ENCODE peak calls at places on chromosomes 7 and 10, in seven cellular contexts. X, F, B, E, A, T and I are unnamed samples.
A peak's percentile ranks its signal among the peaks of the same experiment; 100 is the strongest.

GRCh38 chr10:80104066-80104926 is 25.8 kb downstream of the TMEM254 start:
- DNase-seq in X (no peak), F (peak; percentile 38), B (peak; percentile 4), E (peak; percentile 90), A (no peak), T (no peak), I (no peak)

GRCh38 chr10:3312403-3312802 is 139.8 kb upstream of the PITRM1 start:
- DNase-seq in X (no peak), F (no peak), B (no peak), E (no peak), A (no peak), T (no peak), I (no peak)

GRCh38 chr7:749121-749520 is 22.0 kb upstream of the PRKAR1B start:
- DNase-seq in X (peak; percentile 96), F (no peak), B (no peak), E (no peak), A (no peak), T (no peak), I (no peak)

GRCh38 chr10:130729876-130730275 is 581.6 kb downstream of the TCERG1L start:
- DNase-seq in X (no peak), F (no peak), B (no peak), E (no peak), A (no peak), T (no peak), I (no peak)

GRCh38 chr7:25720427-25720826 is 431.6 kb upstream of the NFE2L3 start:
- DNase-seq in X (peak; percentile 60), F (peak; percentile 7), B (no peak), E (peak; percentile 2), A (no peak), T (no peak), I (peak; percentile 37)

GRCh38 chr7:46900312-46901263 is 681.3 kb downstream of the TNS3 start:
- DNase-seq in X (peak; percentile 20), F (no peak), B (no peak), E (peak; percentile 15), A (no peak), T (no peak), I (no peak)

GRCh38 chr7:130242198-130243014 is 24.3 kb upstream of the CPA2 start:
- DNase-seq in X (peak; percentile 76), F (peak; percentile 76), B (peak; percentile 25), E (peak; percentile 82), A (no peak), T (peak; percentile 50), I (peak; percentile 55)

GRCh38 chr7:82036146-82036886 is 266.5 kb upstream of the HGF start:
- DNase-seq in X (no peak), F (peak; percentile 47), B (no peak), E (peak; percentile 91), A (no peak), T (no peak), I (no peak)